ENCODE peak calls at places on chromosomes 11 and 22, in six cellular contexts. E is fibroblast of pulmonary artery, Z is brain microvascular endothelial cell, N is right atrium auricular region, B is neural crest cell, D is naive B cell. J is an unnamed sample.
A peak's percentile ranks its signal among the peaks of the same experiment; 100 is the strongest.

GRCh38 chr11:76763573-76764348 is 19.4 kb upstream of the TSKU start:
- DNase-seq in E (peak; percentile 91), Z (peak; percentile 79), N (no peak), B (no peak), D (no peak), J (no peak)

GRCh38 chr11:289706-290620 is 1.0 kb downstream of the PGGHG start:
- DNase-seq in E (no peak), Z (no peak), N (no peak), B (no peak), D (no peak), J (no peak)

GRCh38 chr11:118415051-118415738 is 13.8 kb downstream of the ATP5MG start:
- DNase-seq in E (no peak), Z (no peak), N (no peak), B (no peak), D (no peak), J (no peak)

GRCh38 chr11:2320591-2321310 is 18.9 kb downstream of the TSPAN32 start:
- DNase-seq in E (no peak), Z (no peak), N (no peak), B (no peak), D (no peak), J (no peak)

GRCh38 chr22:46516638-46517037 is 20.8 kb downstream of the CELSR1 start:
- DNase-seq in E (no peak), Z (no peak), N (no peak), B (no peak), D (no peak), J (no peak)

GRCh38 chr22:44822479-44822878 is 70.1 kb downstream of the ARHGAP8 start:
- DNase-seq in E (no peak), Z (no peak), N (no peak), B (no peak), D (no peak), J (no peak)

GRCh38 chr11:44747339-44747738 is 20.6 kb downstream of the TSPAN18 start:
- DNase-seq in E (no peak), Z (no peak), N (no peak), B (no peak), D (no peak), J (no peak)

GRCh38 chr22:42300286-42301071 is 30.0 kb upstream of the TCF20 start:
- DNase-seq in E (no peak), Z (no peak), N (no peak), B (no peak), D (peak; percentile 65), J (no peak)

GRCh38 chr22:49244466-49245420 is 582.9 kb downstream of the BRD1 start:
- DNase-seq in E (no peak), Z (no peak), N (peak; percentile 28), B (no peak), D (no peak), J (no peak)

GRCh38 chr11:20090654-20091374 is 69.5 kb downstream of the DBX1 start:
- DNase-seq in E (no peak), Z (no peak), N (no peak), B (no peak), D (no peak), J (no peak)